ENCODE peak calls at places on chromosomes 5 and 9, in seven cellular contexts. B is GM20000, E is right atrium auricular region, T is breast epithelium, R is MM.1S, I is cardiac fibroblast, L is transverse colon. F is an unnamed sample.

GRCh38 chr9:78985084-78985738 is 586.6 kb upstream of the TLE4 start:
- DNase-seq in I (peak; percentile 18), T (no peak), R (no peak), L (no peak), E (no peak), B (no peak), F (peak; percentile 65)

GRCh38 chr5:43041131-43041668 is 1.1 kb upstream of the ANXA2R start:
- DNase-seq in T (no peak), E (peak; percentile 75), L (peak; percentile 36), I (no peak), B (no peak), R (no peak), F (no peak)

GRCh38 chr9:127524373-127524772 is 73.1 kb downstream of the LRSAM1 start:
- DNase-seq in E (no peak), L (no peak), R (no peak), B (no peak), I (no peak), T (no peak), F (no peak)

GRCh38 chr9:87622936-87623335 is 103.0 kb upstream of the CTSL start:
- DNase-seq in R (no peak), L (no peak), T (no peak), B (no peak), E (no peak), I (no peak), F (no peak)

GRCh38 chr9:7300484-7300883 is 499.1 kb downstream of the DMAC1 start:
- DNase-seq in I (no peak), B (no peak), T (no peak), R (no peak), E (no peak), L (no peak), F (no peak)

GRCh38 chr5:111223790-111224560 is at the start of gene CAMK4:
- DNase-seq in T (peak; percentile 19), L (peak; percentile 60), R (peak; percentile 60), I (peak; percentile 66), B (peak; percentile 91), E (no peak), F (peak; percentile 57)

GRCh38 chr5:59301727-59302126 is 591.8 kb downstream of the PDE4D start:
- DNase-seq in T (no peak), E (no peak), B (no peak), L (no peak), I (no peak), R (no peak), F (no peak)

GRCh38 chr5:168710706-168711105 is 131.5 kb upstream of the PANK3 start:
- DNase-seq in I (no peak), B (no peak), E (peak; percentile 28), L (no peak), T (no peak), R (no peak), F (no peak)

GRCh38 chr5:61277190-61277589 is 54.9 kb upstream of the ZSWIM6 start:
- DNase-seq in E (no peak), R (peak; percentile 7), B (peak; percentile 43), I (peak; percentile 45), T (no peak), L (no peak), F (peak; percentile 32)

GRCh38 chr5:115586525-115587146 is 15.6 kb downstream of the TICAM2 start:
- DNase-seq in R (peak; percentile 39), L (no peak), I (peak; percentile 71), E (no peak), B (peak; percentile 18), T (no peak), F (peak; percentile 55)

GRCh38 chr5:150489358-150490295 is 18.3 kb upstream of the NDST1 start:
- DNase-seq in I (peak; percentile 59), T (no peak), E (no peak), B (peak; percentile 86), L (peak; percentile 60), R (peak; percentile 18), F (peak; percentile 58)

GRCh38 chr5:1111727-1112289 is at the start of gene SLC12A7:
- DNase-seq in L (peak; percentile 81), B (peak; percentile 86), I (no peak), R (peak; percentile 74), T (peak; percentile 37), E (no peak), F (no peak)

GRCh38 chr9:34986541-34987047 is 3.0 kb upstream of the DNAJB5 start:
- DNase-seq in R (no peak), T (no peak), L (no peak), I (no peak), E (no peak), B (no peak), F (no peak)

GRCh38 chr5:72885824-72886223 is 69.4 kb downstream of the TNPO1 start:
- DNase-seq in L (no peak), B (no peak), I (no peak), T (no peak), R (no peak), E (no peak), F (no peak)

GRCh38 chr9:137159105-137160053 is 10.5 kb downstream of the LRRC26 start:
- DNase-seq in I (no peak), B (no peak), R (peak; percentile 7), L (no peak), T (no peak), E (no peak), F (no peak)

GRCh38 chr5:57499262-57500050 is 16.8 kb upstream of the ACTBL2 start:
- DNase-seq in T (no peak), L (no peak), I (peak; percentile 86), B (peak; percentile 37), R (peak; percentile 84), E (no peak), F (peak; percentile 38)

GRCh38 chr5:68766952-68767464 is 326.8 kb upstream of the SLC30A5 start:
- DNase-seq in I (no peak), L (no peak), T (no peak), E (no peak), R (no peak), B (no peak), F (no peak)

GRCh38 chr9:15873573-15874177 is 320.8 kb downstream of the CCDC171 start:
- DNase-seq in E (no peak), R (peak; percentile 48), T (no peak), I (peak; percentile 86), L (no peak), B (peak; percentile 10), F (peak; percentile 53)

GRCh38 chr9:21317956-21318923 is 13.1 kb upstream of the IFNA5 start:
- DNase-seq in E (no peak), R (peak; percentile 11), I (peak; percentile 71), B (peak; percentile 32), L (peak; percentile 18), T (no peak), F (peak; percentile 47)

GRCh38 chr5:161400583-161400982 is 145.9 kb downstream of the GABRB2 start:
- DNase-seq in I (no peak), L (no peak), R (no peak), E (no peak), B (no peak), T (no peak), F (no peak)

GRCh38 chr9:73200694-73201432 is 49.2 kb downstream of the ANXA1 start:
- DNase-seq in R (peak; percentile 64), L (no peak), E (no peak), B (peak; percentile 5), T (no peak), I (peak; percentile 62), F (peak; percentile 36)

GRCh38 chr9:105681724-105682123 is 12.6 kb upstream of the TMEM38B start:
- DNase-seq in E (no peak), T (no peak), L (no peak), R (no peak), I (peak; percentile 78), B (no peak), F (peak; percentile 72)

DNA sequence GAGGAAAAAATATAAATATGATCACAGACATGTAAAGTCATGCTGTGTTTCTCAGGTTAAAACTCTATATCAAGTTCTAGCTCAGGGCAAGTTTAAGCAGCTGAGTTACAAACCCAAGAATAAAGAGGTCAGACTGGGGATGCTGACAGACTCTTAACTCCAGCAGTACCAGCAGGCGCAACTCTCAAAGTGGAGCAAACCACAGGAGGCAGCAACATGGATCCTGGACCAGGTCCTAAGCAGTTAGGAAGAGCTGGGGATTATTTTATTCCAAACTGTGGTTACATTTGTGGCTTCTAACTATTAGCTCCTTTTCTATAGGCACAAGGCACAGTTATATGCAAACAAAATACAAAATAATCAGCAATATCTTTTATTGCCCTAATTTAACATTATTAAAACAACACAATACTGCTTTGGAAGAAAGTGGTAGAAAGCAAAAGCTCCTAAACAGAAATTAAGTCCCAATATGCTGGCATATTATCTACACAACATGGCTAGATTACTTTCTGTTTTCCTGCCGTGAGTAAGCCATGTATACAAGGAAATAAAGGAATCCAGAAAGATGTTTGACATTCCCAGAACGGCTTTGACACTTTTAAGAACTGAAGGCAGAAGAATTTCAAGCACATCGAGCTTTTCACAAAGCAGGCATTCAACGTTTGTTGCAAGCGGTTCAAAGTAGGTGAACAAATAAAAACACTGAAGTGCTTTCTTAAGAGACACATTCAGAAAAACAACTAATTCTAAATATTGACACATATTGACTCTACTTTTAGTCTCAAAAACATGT is 378.8 kb upstream of the ZNF608 start:
- DNase-seq in R (no peak), L (no peak), E (no peak), I (no peak), T (no peak), B (no peak), F (no peak)
- TF ChIP-seq CTCF in R (no peak), L (no peak), E (no peak), I (no peak), T (no peak), B (no peak), F (no peak)

GRCh38 chr5:34543687-34544086 is 112.4 kb upstream of the RAI14 start:
- DNase-seq in I (no peak), B (no peak), R (no peak), T (no peak), L (no peak), E (no peak), F (no peak)
- TF ChIP-seq CTCF in I (no peak), B (no peak), R (no peak), T (no peak), L (no peak), E (no peak), F (no peak)

DNA sequence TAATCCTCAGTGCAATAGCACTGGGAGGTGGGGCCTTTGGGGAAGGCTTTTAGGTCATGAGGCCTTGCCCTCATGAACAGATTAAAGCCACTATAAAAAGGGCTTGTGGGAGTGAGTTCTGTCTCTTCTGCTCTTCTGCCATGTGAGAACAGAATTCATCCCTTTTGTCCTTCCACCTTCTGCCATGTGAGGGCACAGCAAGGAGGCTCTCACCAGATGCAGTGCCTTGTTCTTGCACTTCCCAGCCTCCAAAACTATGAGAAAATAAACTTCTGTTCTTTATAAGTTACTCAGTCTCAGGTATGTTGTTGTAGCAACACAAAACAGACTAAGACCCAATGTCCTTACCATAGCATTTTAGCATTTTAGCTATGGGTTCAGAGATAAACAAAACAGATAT is 81.7 kb upstream of the CPLX2 start:
- DNase-seq in T (no peak), I (no peak), L (no peak), B (no peak), E (no peak), R (no peak), F (no peak)
- TF ChIP-seq CTCF in T (no peak), I (no peak), L (no peak), B (no peak), E (no peak), R (no peak), F (no peak)

DNA sequence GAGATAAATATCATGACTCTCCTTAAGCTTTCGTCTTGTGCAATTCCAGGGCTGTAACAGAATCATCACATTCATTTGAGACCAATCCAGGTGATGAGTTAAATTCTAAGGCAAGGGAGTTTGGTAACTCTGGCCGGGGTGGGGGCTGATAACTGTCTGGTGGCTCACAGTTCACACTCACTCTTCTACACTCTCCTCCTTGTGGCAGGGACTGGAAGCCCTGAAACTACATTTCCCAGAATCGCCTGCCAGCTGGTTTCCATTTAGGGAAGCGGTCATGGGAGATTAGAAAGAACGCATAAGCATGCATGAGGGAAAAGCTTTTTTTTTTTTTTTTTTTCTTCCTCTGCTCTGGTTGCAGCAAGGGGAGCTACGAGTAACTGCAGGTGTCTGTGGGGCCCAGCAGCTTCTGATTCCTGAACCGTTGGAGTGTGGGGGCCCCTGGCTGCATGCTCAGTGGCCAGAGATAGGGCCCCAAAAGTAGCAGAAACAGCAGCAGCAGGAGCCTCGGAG is 154.8 kb upstream of the TBC1D2 start:
- DNase-seq in E (no peak), R (no peak), T (no peak), I (peak; percentile 85), L (no peak), B (no peak), F (peak; percentile 86)
- TF ChIP-seq CTCF in E (no peak), R (no peak), T (no peak), I (peak; percentile 63), L (no peak), B (no peak), F (peak; percentile 73)